ENCODE peak calls at places on chromosomes 2 and 18, in eight cellular contexts. One of them, this sample, is unnamed.

GRCh38 chr18:5556317-5556974 is 12.6 kb upstream of the EPB41L3 start:
- DNase-seq in choroid plexus epithelial cell: peak; percentile 69
- DNase-seq in HS-27A: no peak
- DNase-seq in NCI-H510A treated with DMSO at 0.1 percent for 48 hours: no peak
- DNase-seq in tibial artery: no peak
- DNase-seq in HFFc6: no peak
- DNase-seq in WTC11: no peak
- DNase-seq in memory B cell: no peak
- DNase-seq in this sample: no peak

GRCh38 chr18:7598167-7599062 is 31.3 kb downstream of the PTPRM start:
- DNase-seq in choroid plexus epithelial cell: peak; percentile 74
- DNase-seq in HS-27A: no peak
- DNase-seq in NCI-H510A treated with DMSO at 0.1 percent for 48 hours: no peak
- DNase-seq in tibial artery: no peak
- DNase-seq in HFFc6: peak; percentile 39
- DNase-seq in WTC11: no peak
- DNase-seq in memory B cell: no peak
- DNase-seq in this sample: no peak

GRCh38 chr2:128798502-128799283 is 480.0 kb upstream of the HS6ST1 start:
- DNase-seq in choroid plexus epithelial cell: no peak
- DNase-seq in HS-27A: no peak
- DNase-seq in NCI-H510A treated with DMSO at 0.1 percent for 48 hours: no peak
- DNase-seq in tibial artery: no peak
- DNase-seq in HFFc6: no peak
- DNase-seq in WTC11: no peak
- DNase-seq in memory B cell: no peak
- DNase-seq in this sample: no peak

GRCh38 chr18:22167471-22168151 is 1.8 kb upstream of the GATA6 start:
- DNase-seq in choroid plexus epithelial cell: no peak
- DNase-seq in HS-27A: no peak
- DNase-seq in NCI-H510A treated with DMSO at 0.1 percent for 48 hours: no peak
- DNase-seq in tibial artery: no peak
- DNase-seq in HFFc6: no peak
- DNase-seq in WTC11: peak; percentile 56
- DNase-seq in memory B cell: no peak
- DNase-seq in this sample: no peak

GRCh38 chr2:179854891-179855290 is 6.5 kb downstream of the ZNF385B start:
- DNase-seq in choroid plexus epithelial cell: no peak
- DNase-seq in HS-27A: no peak
- DNase-seq in NCI-H510A treated with DMSO at 0.1 percent for 48 hours: no peak
- DNase-seq in tibial artery: no peak
- DNase-seq in HFFc6: no peak
- DNase-seq in WTC11: no peak
- DNase-seq in memory B cell: no peak
- DNase-seq in this sample: no peak

GRCh38 chr18:78787751-78788150 is 191.9 kb upstream of the SALL3 start:
- DNase-seq in choroid plexus epithelial cell: no peak
- DNase-seq in HS-27A: no peak
- DNase-seq in NCI-H510A treated with DMSO at 0.1 percent for 48 hours: no peak
- DNase-seq in tibial artery: no peak
- DNase-seq in HFFc6: no peak
- DNase-seq in WTC11: no peak
- DNase-seq in memory B cell: no peak
- DNase-seq in this sample: no peak

GRCh38 chr2:128309341-128310093 is 9.2 kb downstream of the HS6ST1 start:
- DNase-seq in choroid plexus epithelial cell: peak; percentile 83
- DNase-seq in HS-27A: no peak
- DNase-seq in NCI-H510A treated with DMSO at 0.1 percent for 48 hours: peak; percentile 93
- DNase-seq in tibial artery: peak; percentile 59
- DNase-seq in HFFc6: no peak
- DNase-seq in WTC11: no peak
- DNase-seq in memory B cell: no peak
- DNase-seq in this sample: no peak

GRCh38 chr2:66481100-66481549 is 46.2 kb downstream of the MEIS1 start:
- DNase-seq in choroid plexus epithelial cell: peak; percentile 43
- DNase-seq in HS-27A: peak; percentile 22
- DNase-seq in NCI-H510A treated with DMSO at 0.1 percent for 48 hours: no peak
- DNase-seq in tibial artery: no peak
- DNase-seq in HFFc6: peak; percentile 86
- DNase-seq in WTC11: no peak
- DNase-seq in memory B cell: no peak
- DNase-seq in this sample: no peak

GRCh38 chr2:159010963-159011362 is 42.5 kb downstream of the TANC1 start:
- DNase-seq in choroid plexus epithelial cell: no peak
- DNase-seq in HS-27A: no peak
- DNase-seq in NCI-H510A treated with DMSO at 0.1 percent for 48 hours: no peak
- DNase-seq in tibial artery: no peak
- DNase-seq in HFFc6: no peak
- DNase-seq in WTC11: no peak
- DNase-seq in memory B cell: no peak
- DNase-seq in this sample: no peak

GRCh38 chr2:118443596-118443995 is 355.3 kb downstream of the INSIG2 start:
- DNase-seq in choroid plexus epithelial cell: peak; percentile 81
- DNase-seq in HS-27A: peak; percentile 89
- DNase-seq in NCI-H510A treated with DMSO at 0.1 percent for 48 hours: no peak
- DNase-seq in tibial artery: no peak
- DNase-seq in HFFc6: no peak
- DNase-seq in WTC11: no peak
- DNase-seq in memory B cell: no peak
- DNase-seq in this sample: no peak

GRCh38 chr2:65311596-65311995 is 84.0 kb downstream of the ACTR2 start:
- DNase-seq in choroid plexus epithelial cell: no peak
- DNase-seq in HS-27A: no peak
- DNase-seq in NCI-H510A treated with DMSO at 0.1 percent for 48 hours: no peak
- DNase-seq in tibial artery: no peak
- DNase-seq in HFFc6: no peak
- DNase-seq in WTC11: no peak
- DNase-seq in memory B cell: no peak
- DNase-seq in this sample: no peak

GRCh38 chr18:59502222-59502898 is 143.3 kb upstream of the LMAN1 start:
- DNase-seq in choroid plexus epithelial cell: peak; percentile 95
- DNase-seq in HS-27A: peak; percentile 43
- DNase-seq in NCI-H510A treated with DMSO at 0.1 percent for 48 hours: no peak
- DNase-seq in tibial artery: no peak
- DNase-seq in HFFc6: peak; percentile 90
- DNase-seq in WTC11: no peak
- DNase-seq in memory B cell: no peak
- DNase-seq in this sample: no peak

GRCh38 chr2:168945508-168945907 is 44.4 kb downstream of the G6PC2 start:
- DNase-seq in choroid plexus epithelial cell: no peak
- DNase-seq in HS-27A: no peak
- DNase-seq in NCI-H510A treated with DMSO at 0.1 percent for 48 hours: no peak
- DNase-seq in tibial artery: no peak
- DNase-seq in HFFc6: no peak
- DNase-seq in WTC11: no peak
- DNase-seq in memory B cell: no peak
- DNase-seq in this sample: no peak

GRCh38 chr18:26157326-26157725 is 23.7 kb downstream of the PSMA8 start:
- DNase-seq in choroid plexus epithelial cell: no peak
- DNase-seq in HS-27A: no peak
- DNase-seq in NCI-H510A treated with DMSO at 0.1 percent for 48 hours: no peak
- DNase-seq in tibial artery: no peak
- DNase-seq in HFFc6: no peak
- DNase-seq in WTC11: no peak
- DNase-seq in memory B cell: no peak
- DNase-seq in this sample: no peak

GRCh38 chr2:157874997-157875719 is 972 bp downstream of the ACVR1 start:
- DNase-seq in choroid plexus epithelial cell: peak; percentile 83
- DNase-seq in HS-27A: no peak
- DNase-seq in NCI-H510A treated with DMSO at 0.1 percent for 48 hours: peak; percentile 22
- DNase-seq in tibial artery: peak; percentile 68
- DNase-seq in HFFc6: peak; percentile 90
- DNase-seq in WTC11: peak; percentile 24
- DNase-seq in memory B cell: no peak
- DNase-seq in this sample: no peak

GRCh38 chr2:23683001-23683400 is 243.9 kb downstream of the ATAD2B start:
- DNase-seq in choroid plexus epithelial cell: no peak
- DNase-seq in HS-27A: no peak
- DNase-seq in NCI-H510A treated with DMSO at 0.1 percent for 48 hours: no peak
- DNase-seq in tibial artery: no peak
- DNase-seq in HFFc6: no peak
- DNase-seq in WTC11: no peak
- DNase-seq in memory B cell: no peak
- DNase-seq in this sample: no peak

GRCh38 chr2:862723-863466 is 87.8 kb upstream of the SNTG2 start:
- DNase-seq in choroid plexus epithelial cell: no peak
- DNase-seq in HS-27A: no peak
- DNase-seq in NCI-H510A treated with DMSO at 0.1 percent for 48 hours: no peak
- DNase-seq in tibial artery: no peak
- DNase-seq in HFFc6: no peak
- DNase-seq in WTC11: no peak
- DNase-seq in memory B cell: no peak
- DNase-seq in this sample: no peak

GRCh38 chr18:31291688-31292087 is 26.3 kb upstream of the DSG1 start:
- DNase-seq in choroid plexus epithelial cell: no peak
- DNase-seq in HS-27A: no peak
- DNase-seq in NCI-H510A treated with DMSO at 0.1 percent for 48 hours: no peak
- DNase-seq in tibial artery: no peak
- DNase-seq in HFFc6: no peak
- DNase-seq in WTC11: no peak
- DNase-seq in memory B cell: no peak
- DNase-seq in this sample: no peak

GRCh38 chr2:41038408-41038807 is 586.5 kb upstream of the SLC8A1 start:
- DNase-seq in choroid plexus epithelial cell: peak; percentile 72
- DNase-seq in HS-27A: peak; percentile 22
- DNase-seq in NCI-H510A treated with DMSO at 0.1 percent for 48 hours: no peak
- DNase-seq in tibial artery: no peak
- DNase-seq in HFFc6: no peak
- DNase-seq in WTC11: no peak
- DNase-seq in memory B cell: no peak
- DNase-seq in this sample: no peak

GRCh38 chr18:29234751-29235150 is 1057.8 kb upstream of the CDH2 start:
- DNase-seq in choroid plexus epithelial cell: no peak
- DNase-seq in HS-27A: no peak
- DNase-seq in NCI-H510A treated with DMSO at 0.1 percent for 48 hours: no peak
- DNase-seq in tibial artery: no peak
- DNase-seq in HFFc6: no peak
- DNase-seq in WTC11: no peak
- DNase-seq in memory B cell: no peak
- DNase-seq in this sample: no peak

GRCh38 chr2:130327703-130328527 is 14.8 kb upstream of the IMP4 start:
- DNase-seq in choroid plexus epithelial cell: peak; percentile 82
- DNase-seq in HS-27A: no peak
- DNase-seq in NCI-H510A treated with DMSO at 0.1 percent for 48 hours: peak; percentile 19
- DNase-seq in tibial artery: no peak
- DNase-seq in HFFc6: peak; percentile 33
- DNase-seq in WTC11: peak; percentile 39
- DNase-seq in memory B cell: no peak
- DNase-seq in this sample: no peak

GRCh38 chr2:179741317-179741716 is 120.1 kb downstream of the ZNF385B start:
- DNase-seq in choroid plexus epithelial cell: no peak
- DNase-seq in HS-27A: no peak
- DNase-seq in NCI-H510A treated with DMSO at 0.1 percent for 48 hours: no peak
- DNase-seq in tibial artery: no peak
- DNase-seq in HFFc6: no peak
- DNase-seq in WTC11: no peak
- DNase-seq in memory B cell: no peak
- DNase-seq in this sample: no peak

GRCh38 chr2:71711470-71711857 is 258.1 kb downstream of the DYSF start:
- DNase-seq in choroid plexus epithelial cell: peak; percentile 40
- DNase-seq in HS-27A: no peak
- DNase-seq in NCI-H510A treated with DMSO at 0.1 percent for 48 hours: no peak
- DNase-seq in tibial artery: peak; percentile 67
- DNase-seq in HFFc6: peak; percentile 41
- DNase-seq in WTC11: no peak
- DNase-seq in memory B cell: no peak
- DNase-seq in this sample: no peak

GRCh38 chr18:76553715-76554603 is 58.9 kb upstream of the ZNF516 start:
- DNase-seq in choroid plexus epithelial cell: peak; percentile 66
- DNase-seq in HS-27A: no peak
- DNase-seq in NCI-H510A treated with DMSO at 0.1 percent for 48 hours: peak; percentile 38
- DNase-seq in tibial artery: no peak
- DNase-seq in HFFc6: peak; percentile 17
- DNase-seq in WTC11: no peak
- DNase-seq in memory B cell: no peak
- DNase-seq in this sample: no peak

GRCh38 chr2:27281855-27282559 is at the start of gene TRIM54:
- DNase-seq in choroid plexus epithelial cell: no peak
- DNase-seq in HS-27A: no peak
- DNase-seq in NCI-H510A treated with DMSO at 0.1 percent for 48 hours: no peak
- DNase-seq in tibial artery: no peak
- DNase-seq in HFFc6: no peak
- DNase-seq in WTC11: no peak
- DNase-seq in memory B cell: no peak
- DNase-seq in this sample: no peak

GRCh38 chr18:24248359-24248758 is 109.5 kb downstream of the CABYR start:
- DNase-seq in choroid plexus epithelial cell: no peak
- DNase-seq in HS-27A: no peak
- DNase-seq in NCI-H510A treated with DMSO at 0.1 percent for 48 hours: no peak
- DNase-seq in tibial artery: no peak
- DNase-seq in HFFc6: no peak
- DNase-seq in WTC11: no peak
- DNase-seq in memory B cell: no peak
- DNase-seq in this sample: no peak

GRCh38 chr2:183840061-183840584 is 715.9 kb downstream of the NUP35 start:
- DNase-seq in choroid plexus epithelial cell: no peak
- DNase-seq in HS-27A: no peak
- DNase-seq in NCI-H510A treated with DMSO at 0.1 percent for 48 hours: no peak
- DNase-seq in tibial artery: no peak
- DNase-seq in HFFc6: no peak
- DNase-seq in WTC11: no peak
- DNase-seq in memory B cell: no peak
- DNase-seq in this sample: no peak

GRCh38 chr2:112187805-112188596 is 49.8 kb downstream of the FBLN7 start:
- DNase-seq in choroid plexus epithelial cell: peak; percentile 17
- DNase-seq in HS-27A: no peak
- DNase-seq in NCI-H510A treated with DMSO at 0.1 percent for 48 hours: no peak
- DNase-seq in tibial artery: no peak
- DNase-seq in HFFc6: no peak
- DNase-seq in WTC11: no peak
- DNase-seq in memory B cell: no peak
- DNase-seq in this sample: peak; percentile 26

GRCh38 chr2:58984731-58985130 is 743.6 kb upstream of the FANCL start:
- DNase-seq in choroid plexus epithelial cell: peak; percentile 22
- DNase-seq in HS-27A: no peak
- DNase-seq in NCI-H510A treated with DMSO at 0.1 percent for 48 hours: no peak
- DNase-seq in tibial artery: no peak
- DNase-seq in HFFc6: no peak
- DNase-seq in WTC11: no peak
- DNase-seq in memory B cell: no peak
- DNase-seq in this sample: no peak

This sample was measured in NK-92 treated with Interleukin-12 subunit alpha and Interleukin-12 subunit beta, amount 100 ng/mL, for 24 hours.